ENCODE peak calls at places on chromosomes 4 and X, in six cellular contexts. S is adrenal gland; M is upper lobe of left lung; Z is prostate gland; E is WERI-Rb-1; W is CD8-positive, alpha-beta T cell. V is an unnamed sample.

GRCh38 chrX:71930298-71930697 is 19.7 kb downstream of the NHSL2 start:
- DNase-seq in W (no peak), Z (no peak), S (no peak), M (no peak), E (no peak), V (peak; percentile 6)

GRCh38 chr4:148152868-148153630 is 289.2 kb downstream of the NR3C2 start:
- DNase-seq in W (no peak), M (no peak), E (no peak), Z (no peak), S (no peak), V (no peak)

GRCh38 chrX:66232296-66232695 is 68.2 kb downstream of the HEPH start:
- DNase-seq in W (no peak), Z (no peak), S (no peak), E (no peak), M (no peak), V (no peak)

GRCh38 chr4:165013691-165014090 is 18.1 kb upstream of the TRIM60 start:
- DNase-seq in S (no peak), W (no peak), Z (no peak), M (no peak), E (no peak), V (no peak)

GRCh38 chrX:69070949-69071650 is 94.2 kb downstream of the PJA1 start:
- DNase-seq in Z (no peak), E (no peak), S (peak; percentile 33), M (no peak), W (no peak), V (no peak)

GRCh38 chr4:74266081-74266480 is 42.2 kb upstream of the EPGN start:
- DNase-seq in W (no peak), M (no peak), Z (no peak), E (no peak), S (no peak), V (no peak)

GRCh38 chrX:129719931-129720520 is 18.8 kb upstream of the XPNPEP2 start:
- DNase-seq in M (no peak), S (no peak), Z (no peak), W (no peak), E (no peak), V (no peak)

GRCh38 chr4:3112241-3112978 is 37.9 kb downstream of the HTT start:
- DNase-seq in W (no peak), E (no peak), Z (no peak), S (no peak), M (no peak), V (no peak)

DNA sequence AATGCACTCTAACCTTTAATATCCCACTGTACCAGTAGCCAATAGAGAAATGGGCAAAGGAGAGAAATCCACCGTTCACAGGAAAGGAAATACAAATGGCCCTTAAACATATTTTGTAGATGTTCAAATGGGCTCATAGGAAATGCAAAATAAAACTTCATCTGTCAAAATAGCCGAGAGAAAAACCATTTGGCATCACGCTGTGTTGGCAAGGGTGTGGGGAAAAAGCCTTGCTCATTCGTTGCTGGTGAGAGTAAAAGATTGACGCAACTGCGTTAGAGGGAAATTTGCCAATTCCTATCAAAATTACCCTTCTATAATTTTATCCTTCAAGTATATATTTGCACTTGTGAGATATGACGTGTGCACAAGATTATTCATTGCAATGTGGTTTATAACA is 131.9 kb downstream of the EIF4E start:
- DNase-seq in E (no peak), S (no peak), W (no peak), Z (no peak), M (no peak), V (no peak)
- H3K27me3 ChIP-seq in E (no peaks in the 10 kb centered on the region), S (no peaks in the 10 kb centered on the region), W (no peaks in the 10 kb centered on the region), Z (no peaks in the 10 kb centered on the region), M (no peaks in the 10 kb centered on the region), V (no peaks in the 10 kb centered on the region)

GRCh38 chr4:41746440-41747229 is 1.9 kb downstream of the PHOX2B start:
- DNase-seq in S (no peak), Z (no peak), E (no peak), M (no peak), W (no peak), V (no peak)
- H3K27me3 ChIP-seq in S (peaks cover 83% of the 10 kb centered on the region), Z (peaks cover 53% of the 10 kb centered on the region), E (no peaks in the 10 kb centered on the region), M (peaks cover 48% of the 10 kb centered on the region), W (peaks cover 18% of the 10 kb centered on the region), V (peaks cover 100% of the 10 kb centered on the region)

GRCh38 chrX:1031521-1032430 is 180.7 kb downstream of the CRLF2 start:
- DNase-seq in W (no peak), Z (no peak), E (no peak), M (peak; percentile 71), S (no peak), V (no peak)
- H3K27me3 ChIP-seq in W (no peaks in the 10 kb centered on the region), Z (no peaks in the 10 kb centered on the region), E (peaks cover 76% of the 10 kb centered on the region), M (no peaks in the 10 kb centered on the region), S (no peaks in the 10 kb centered on the region), V (no peaks in the 10 kb centered on the region)

DNA sequence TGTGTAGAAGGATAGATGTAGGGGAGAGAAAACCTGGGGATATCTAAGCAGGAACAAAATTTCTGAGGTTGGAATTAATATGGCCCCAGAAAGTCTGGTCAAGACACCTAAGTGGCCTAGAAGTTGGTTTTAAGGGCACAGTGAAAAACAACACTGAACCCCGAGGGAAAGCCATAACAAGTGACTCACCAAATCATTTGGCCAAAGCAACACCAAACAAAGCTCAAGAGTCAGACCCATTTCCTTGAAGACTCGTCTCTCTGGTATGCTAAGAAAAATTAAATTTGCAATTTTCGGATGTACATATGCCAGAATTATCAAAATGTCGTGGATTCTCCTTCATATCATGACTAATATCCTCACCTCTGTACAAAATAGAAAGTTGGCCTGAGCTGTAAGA is 162.9 kb downstream of the SMIM20 start:
- DNase-seq in M (no peak), Z (no peak), W (no peak), S (no peak), E (no peak), V (peak; percentile 52)
- H3K27me3 ChIP-seq in M (no peaks in the 10 kb centered on the region), Z (no peaks in the 10 kb centered on the region), W (no peaks in the 10 kb centered on the region), S (no peaks in the 10 kb centered on the region), E (no peaks in the 10 kb centered on the region), V (peaks cover 33% of the 10 kb centered on the region)